ENCODE peak calls at places on chromosomes 3 and 15, in eight cellular contexts. One of them, this sample, is unnamed.

GRCh38 chr15:28984421-28985375 is 98.9 kb downstream of the APBA2 start:
- DNase-seq in foreskin melanocyte: no peak
- DNase-seq in HFFc6: peak
- DNase-seq in hippocampal formation: peak
- DNase-seq in CD8-positive, alpha-beta memory T cell: peak
- DNase-seq in WTC11: no peak
- DNase-seq in GM06990: no peak
- DNase-seq in stimulated activated CD8-positive, alpha-beta memory T cell treated with anti-CD3 and anti-CD28 coated beads, Interleukin-4, amount 100 ng/mL, for 4 hours: peak
- DNase-seq in this sample: peak

GRCh38 chr3:58585005-58585786 is 8.0 kb upstream of the FAM107A start:
- DNase-seq in CD8-positive, alpha-beta memory T cell: no peak
- DNase-seq in foreskin melanocyte: peak
- DNase-seq in hippocampal formation: peak
- DNase-seq in WTC11: peak
- DNase-seq in GM06990: peak
- DNase-seq in HFFc6: peak
- DNase-seq in stimulated activated CD8-positive, alpha-beta memory T cell treated with anti-CD3 and anti-CD28 coated beads, Interleukin-4, amount 100 ng/mL, for 4 hours: no peak
- DNase-seq in this sample: peak

GRCh38 chr3:13152826-13153710 is 79.8 kb upstream of the IQSEC1 start:
- DNase-seq in hippocampal formation: no peak
- DNase-seq in foreskin melanocyte: no peak
- DNase-seq in WTC11: no peak
- DNase-seq in GM06990: no peak
- DNase-seq in CD8-positive, alpha-beta memory T cell: no peak
- DNase-seq in stimulated activated CD8-positive, alpha-beta memory T cell treated with anti-CD3 and anti-CD28 coated beads, Interleukin-4, amount 100 ng/mL, for 4 hours: no peak
- DNase-seq in HFFc6: no peak
- DNase-seq in this sample: no peak

GRCh38 chr3:106839576-106840280 is 537.5 kb upstream of the CCDC54 start:
- DNase-seq in HFFc6: no peak
- DNase-seq in GM06990: no peak
- DNase-seq in hippocampal formation: no peak
- DNase-seq in CD8-positive, alpha-beta memory T cell: no peak
- DNase-seq in stimulated activated CD8-positive, alpha-beta memory T cell treated with anti-CD3 and anti-CD28 coated beads, Interleukin-4, amount 100 ng/mL, for 4 hours: no peak
- DNase-seq in foreskin melanocyte: no peak
- DNase-seq in WTC11: no peak
- DNase-seq in this sample: no peak

GRCh38 chr3:11616551-11616950 is 27.2 kb downstream of the VGLL4 start:
- DNase-seq in HFFc6: no peak
- DNase-seq in CD8-positive, alpha-beta memory T cell: no peak
- DNase-seq in hippocampal formation: no peak
- DNase-seq in foreskin melanocyte: peak
- DNase-seq in stimulated activated CD8-positive, alpha-beta memory T cell treated with anti-CD3 and anti-CD28 coated beads, Interleukin-4, amount 100 ng/mL, for 4 hours: no peak
- DNase-seq in GM06990: no peak
- DNase-seq in WTC11: no peak
- DNase-seq in this sample: no peak

GRCh38 chr3:115436767-115437301 is 186.5 kb upstream of the GAP43 start:
- DNase-seq in hippocampal formation: no peak
- DNase-seq in stimulated activated CD8-positive, alpha-beta memory T cell treated with anti-CD3 and anti-CD28 coated beads, Interleukin-4, amount 100 ng/mL, for 4 hours: no peak
- DNase-seq in foreskin melanocyte: peak
- DNase-seq in GM06990: no peak
- DNase-seq in WTC11: peak
- DNase-seq in HFFc6: peak
- DNase-seq in CD8-positive, alpha-beta memory T cell: no peak
- DNase-seq in this sample: peak

GRCh38 chr3:49711489-49711888 is 8.0 kb downstream of the AMIGO3 start:
- DNase-seq in CD8-positive, alpha-beta memory T cell: no peak
- DNase-seq in WTC11: no peak
- DNase-seq in stimulated activated CD8-positive, alpha-beta memory T cell treated with anti-CD3 and anti-CD28 coated beads, Interleukin-4, amount 100 ng/mL, for 4 hours: no peak
- DNase-seq in hippocampal formation: no peak
- DNase-seq in foreskin melanocyte: no peak
- DNase-seq in HFFc6: no peak
- DNase-seq in GM06990: no peak
- DNase-seq in this sample: no peak

GRCh38 chr15:31476411-31476810 is 149.8 kb downstream of the KLF13 start:
- DNase-seq in foreskin melanocyte: no peak
- DNase-seq in hippocampal formation: no peak
- DNase-seq in stimulated activated CD8-positive, alpha-beta memory T cell treated with anti-CD3 and anti-CD28 coated beads, Interleukin-4, amount 100 ng/mL, for 4 hours: no peak
- DNase-seq in WTC11: no peak
- DNase-seq in HFFc6: no peak
- DNase-seq in GM06990: no peak
- DNase-seq in CD8-positive, alpha-beta memory T cell: no peak
- DNase-seq in this sample: no peak

GRCh38 chr3:157170861-157171260 is 10.9 kb upstream of the CCNL1 start:
- DNase-seq in CD8-positive, alpha-beta memory T cell: no peak
- DNase-seq in foreskin melanocyte: no peak
- DNase-seq in WTC11: no peak
- DNase-seq in hippocampal formation: no peak
- DNase-seq in GM06990: no peak
- DNase-seq in stimulated activated CD8-positive, alpha-beta memory T cell treated with anti-CD3 and anti-CD28 coated beads, Interleukin-4, amount 100 ng/mL, for 4 hours: no peak
- DNase-seq in HFFc6: no peak
- DNase-seq in this sample: no peak

GRCh38 chr15:79978694-79979519 is 7.9 kb upstream of the BCL2A1 start:
- DNase-seq in GM06990: peak
- DNase-seq in HFFc6: peak
- DNase-seq in foreskin melanocyte: peak
- DNase-seq in hippocampal formation: no peak
- DNase-seq in WTC11: no peak
- DNase-seq in CD8-positive, alpha-beta memory T cell: no peak
- DNase-seq in stimulated activated CD8-positive, alpha-beta memory T cell treated with anti-CD3 and anti-CD28 coated beads, Interleukin-4, amount 100 ng/mL, for 4 hours: no peak
- DNase-seq in this sample: peak

GRCh38 chr15:77013786-77014136 is 18.8 kb downstream of the PSTPIP1 start:
- DNase-seq in stimulated activated CD8-positive, alpha-beta memory T cell treated with anti-CD3 and anti-CD28 coated beads, Interleukin-4, amount 100 ng/mL, for 4 hours: peak
- DNase-seq in foreskin melanocyte: no peak
- DNase-seq in GM06990: peak
- DNase-seq in WTC11: no peak
- DNase-seq in hippocampal formation: no peak
- DNase-seq in CD8-positive, alpha-beta memory T cell: peak
- DNase-seq in HFFc6: no peak
- DNase-seq in this sample: no peak

GRCh38 chr3:127461286-127461685 is 129.2 kb downstream of the TPRA1 start:
- DNase-seq in WTC11: no peak
- DNase-seq in hippocampal formation: no peak
- DNase-seq in foreskin melanocyte: no peak
- DNase-seq in stimulated activated CD8-positive, alpha-beta memory T cell treated with anti-CD3 and anti-CD28 coated beads, Interleukin-4, amount 100 ng/mL, for 4 hours: no peak
- DNase-seq in GM06990: no peak
- DNase-seq in HFFc6: no peak
- DNase-seq in CD8-positive, alpha-beta memory T cell: no peak
- DNase-seq in this sample: no peak

GRCh38 chr15:81336568-81336967 is 12.6 kb upstream of the STARD5 start:
- DNase-seq in foreskin melanocyte: no peak
- DNase-seq in GM06990: no peak
- DNase-seq in WTC11: no peak
- DNase-seq in stimulated activated CD8-positive, alpha-beta memory T cell treated with anti-CD3 and anti-CD28 coated beads, Interleukin-4, amount 100 ng/mL, for 4 hours: no peak
- DNase-seq in hippocampal formation: peak
- DNase-seq in HFFc6: peak
- DNase-seq in CD8-positive, alpha-beta memory T cell: peak
- DNase-seq in this sample: peak

GRCh38 chr3:152969557-152970300 is 134.8 kb downstream of the P2RY1 start:
- DNase-seq in HFFc6: peak
- DNase-seq in CD8-positive, alpha-beta memory T cell: no peak
- DNase-seq in GM06990: no peak
- DNase-seq in stimulated activated CD8-positive, alpha-beta memory T cell treated with anti-CD3 and anti-CD28 coated beads, Interleukin-4, amount 100 ng/mL, for 4 hours: no peak
- DNase-seq in hippocampal formation: no peak
- DNase-seq in WTC11: no peak
- DNase-seq in foreskin melanocyte: no peak
- DNase-seq in this sample: no peak

GRCh38 chr3:132854856-132855535 is 132.8 kb upstream of the NPHP3 start:
- DNase-seq in GM06990: no peak
- DNase-seq in CD8-positive, alpha-beta memory T cell: no peak
- DNase-seq in foreskin melanocyte: no peak
- DNase-seq in WTC11: peak
- DNase-seq in hippocampal formation: no peak
- DNase-seq in HFFc6: no peak
- DNase-seq in stimulated activated CD8-positive, alpha-beta memory T cell treated with anti-CD3 and anti-CD28 coated beads, Interleukin-4, amount 100 ng/mL, for 4 hours: no peak
- DNase-seq in this sample: no peak

GRCh38 chr3:102374863-102375637 is 59.8 kb upstream of the ZPLD1 start:
- DNase-seq in HFFc6: no peak
- DNase-seq in CD8-positive, alpha-beta memory T cell: no peak
- DNase-seq in WTC11: no peak
- DNase-seq in hippocampal formation: no peak
- DNase-seq in foreskin melanocyte: no peak
- DNase-seq in stimulated activated CD8-positive, alpha-beta memory T cell treated with anti-CD3 and anti-CD28 coated beads, Interleukin-4, amount 100 ng/mL, for 4 hours: no peak
- DNase-seq in GM06990: no peak
- DNase-seq in this sample: no peak

GRCh38 chr15:36372968-36373367 is 206.5 kb upstream of the CDIN1 start:
- DNase-seq in WTC11: no peak
- DNase-seq in stimulated activated CD8-positive, alpha-beta memory T cell treated with anti-CD3 and anti-CD28 coated beads, Interleukin-4, amount 100 ng/mL, for 4 hours: no peak
- DNase-seq in CD8-positive, alpha-beta memory T cell: no peak
- DNase-seq in GM06990: no peak
- DNase-seq in foreskin melanocyte: no peak
- DNase-seq in hippocampal formation: no peak
- DNase-seq in HFFc6: no peak
- DNase-seq in this sample: no peak

GRCh38 chr3:81643721-81644120 is 117.7 kb downstream of the GBE1 start:
- DNase-seq in WTC11: no peak
- DNase-seq in CD8-positive, alpha-beta memory T cell: no peak
- DNase-seq in stimulated activated CD8-positive, alpha-beta memory T cell treated with anti-CD3 and anti-CD28 coated beads, Interleukin-4, amount 100 ng/mL, for 4 hours: no peak
- DNase-seq in hippocampal formation: no peak
- DNase-seq in HFFc6: peak
- DNase-seq in GM06990: no peak
- DNase-seq in foreskin melanocyte: peak
- DNase-seq in this sample: no peak

GRCh38 chr3:142987080-142987700 is 14.2 kb upstream of the U2SURP start:
- DNase-seq in WTC11: no peak
- DNase-seq in GM06990: peak
- DNase-seq in CD8-positive, alpha-beta memory T cell: peak
- DNase-seq in foreskin melanocyte: peak
- DNase-seq in stimulated activated CD8-positive, alpha-beta memory T cell treated with anti-CD3 and anti-CD28 coated beads, Interleukin-4, amount 100 ng/mL, for 4 hours: no peak
- DNase-seq in hippocampal formation: peak
- DNase-seq in HFFc6: peak
- DNase-seq in this sample: no peak

GRCh38 chr3:176522436-176522835 is 674.8 kb downstream of the TBL1XR1 start:
- DNase-seq in GM06990: no peak
- DNase-seq in hippocampal formation: no peak
- DNase-seq in WTC11: no peak
- DNase-seq in HFFc6: no peak
- DNase-seq in stimulated activated CD8-positive, alpha-beta memory T cell treated with anti-CD3 and anti-CD28 coated beads, Interleukin-4, amount 100 ng/mL, for 4 hours: no peak
- DNase-seq in CD8-positive, alpha-beta memory T cell: no peak
- DNase-seq in foreskin melanocyte: no peak
- DNase-seq in this sample: no peak

GRCh38 chr15:48046813-48047483 is 73.8 kb upstream of the SLC24A5 start:
- DNase-seq in stimulated activated CD8-positive, alpha-beta memory T cell treated with anti-CD3 and anti-CD28 coated beads, Interleukin-4, amount 100 ng/mL, for 4 hours: no peak
- DNase-seq in WTC11: no peak
- DNase-seq in HFFc6: no peak
- DNase-seq in foreskin melanocyte: no peak
- DNase-seq in hippocampal formation: no peak
- DNase-seq in GM06990: no peak
- DNase-seq in CD8-positive, alpha-beta memory T cell: no peak
- DNase-seq in this sample: no peak

GRCh38 chr3:128945878-128946175 is 48.0 kb downstream of the CFAP92 start:
- DNase-seq in HFFc6: no peak
- DNase-seq in foreskin melanocyte: no peak
- DNase-seq in CD8-positive, alpha-beta memory T cell: no peak
- DNase-seq in GM06990: no peak
- DNase-seq in stimulated activated CD8-positive, alpha-beta memory T cell treated with anti-CD3 and anti-CD28 coated beads, Interleukin-4, amount 100 ng/mL, for 4 hours: no peak
- DNase-seq in WTC11: no peak
- DNase-seq in hippocampal formation: no peak
- DNase-seq in this sample: no peak

GRCh38 chr3:42235532-42235931 is 30.5 kb downstream of the CCK start:
- DNase-seq in foreskin melanocyte: no peak
- DNase-seq in stimulated activated CD8-positive, alpha-beta memory T cell treated with anti-CD3 and anti-CD28 coated beads, Interleukin-4, amount 100 ng/mL, for 4 hours: no peak
- DNase-seq in WTC11: no peak
- DNase-seq in GM06990: no peak
- DNase-seq in CD8-positive, alpha-beta memory T cell: no peak
- DNase-seq in HFFc6: no peak
- DNase-seq in hippocampal formation: no peak
- DNase-seq in this sample: no peak

GRCh38 chr15:87940763-87941162 is 315.8 kb downstream of the NTRK3 start:
- DNase-seq in stimulated activated CD8-positive, alpha-beta memory T cell treated with anti-CD3 and anti-CD28 coated beads, Interleukin-4, amount 100 ng/mL, for 4 hours: no peak
- DNase-seq in WTC11: no peak
- DNase-seq in CD8-positive, alpha-beta memory T cell: no peak
- DNase-seq in foreskin melanocyte: no peak
- DNase-seq in HFFc6: no peak
- DNase-seq in hippocampal formation: no peak
- DNase-seq in GM06990: no peak
- DNase-seq in this sample: no peak

GRCh38 chr15:34647569-34648334 is 64.3 kb upstream of the GOLGA8B start:
- DNase-seq in WTC11: no peak
- DNase-seq in GM06990: no peak
- DNase-seq in foreskin melanocyte: no peak
- DNase-seq in hippocampal formation: no peak
- DNase-seq in HFFc6: no peak
- DNase-seq in stimulated activated CD8-positive, alpha-beta memory T cell treated with anti-CD3 and anti-CD28 coated beads, Interleukin-4, amount 100 ng/mL, for 4 hours: no peak
- DNase-seq in CD8-positive, alpha-beta memory T cell: no peak
- DNase-seq in this sample: no peak

GRCh38 chr15:73341886-73342600 is 26.7 kb downstream of the HCN4 start:
- DNase-seq in CD8-positive, alpha-beta memory T cell: no peak
- DNase-seq in HFFc6: no peak
- DNase-seq in WTC11: no peak
- DNase-seq in hippocampal formation: no peak
- DNase-seq in foreskin melanocyte: no peak
- DNase-seq in stimulated activated CD8-positive, alpha-beta memory T cell treated with anti-CD3 and anti-CD28 coated beads, Interleukin-4, amount 100 ng/mL, for 4 hours: no peak
- DNase-seq in GM06990: no peak
- DNase-seq in this sample: no peak

GRCh38 chr3:5022966-5023776 is 43.9 kb downstream of the BHLHE40 start:
- DNase-seq in GM06990: no peak
- DNase-seq in stimulated activated CD8-positive, alpha-beta memory T cell treated with anti-CD3 and anti-CD28 coated beads, Interleukin-4, amount 100 ng/mL, for 4 hours: no peak
- DNase-seq in WTC11: no peak
- DNase-seq in HFFc6: peak
- DNase-seq in CD8-positive, alpha-beta memory T cell: no peak
- DNase-seq in hippocampal formation: no peak
- DNase-seq in foreskin melanocyte: no peak
- DNase-seq in this sample: peak

GRCh38 chr3:187799942-187800637 is 54.8 kb upstream of the BCL6 start:
- DNase-seq in foreskin melanocyte: no peak
- DNase-seq in GM06990: no peak
- DNase-seq in stimulated activated CD8-positive, alpha-beta memory T cell treated with anti-CD3 and anti-CD28 coated beads, Interleukin-4, amount 100 ng/mL, for 4 hours: no peak
- DNase-seq in WTC11: no peak
- DNase-seq in hippocampal formation: no peak
- DNase-seq in HFFc6: no peak
- DNase-seq in CD8-positive, alpha-beta memory T cell: no peak
- DNase-seq in this sample: no peak

GRCh38 chr15:40543631-40544294 is 21.1 kb downstream of the CCDC32 start:
- DNase-seq in hippocampal formation: no peak
- DNase-seq in stimulated activated CD8-positive, alpha-beta memory T cell treated with anti-CD3 and anti-CD28 coated beads, Interleukin-4, amount 100 ng/mL, for 4 hours: no peak
- DNase-seq in GM06990: peak
- DNase-seq in HFFc6: no peak
- DNase-seq in WTC11: no peak
- DNase-seq in foreskin melanocyte: no peak
- DNase-seq in CD8-positive, alpha-beta memory T cell: no peak
- DNase-seq in this sample: no peak

GRCh38 chr3:23017800-23018199 is 185.3 kb upstream of the UBE2E2 start:
- DNase-seq in HFFc6: peak
- DNase-seq in stimulated activated CD8-positive, alpha-beta memory T cell treated with anti-CD3 and anti-CD28 coated beads, Interleukin-4, amount 100 ng/mL, for 4 hours: no peak
- DNase-seq in WTC11: no peak
- DNase-seq in CD8-positive, alpha-beta memory T cell: no peak
- DNase-seq in GM06990: no peak
- DNase-seq in foreskin melanocyte: no peak
- DNase-seq in hippocampal formation: no peak
- DNase-seq in this sample: peak

GRCh38 chr3:112931737-112932521 is 43.0 kb downstream of the CD200R1 start:
- DNase-seq in foreskin melanocyte: no peak
- DNase-seq in CD8-positive, alpha-beta memory T cell: no peak
- DNase-seq in GM06990: no peak
- DNase-seq in HFFc6: no peak
- DNase-seq in stimulated activated CD8-positive, alpha-beta memory T cell treated with anti-CD3 and anti-CD28 coated beads, Interleukin-4, amount 100 ng/mL, for 4 hours: no peak
- DNase-seq in WTC11: no peak
- DNase-seq in hippocampal formation: no peak
- DNase-seq in this sample: no peak

GRCh38 chr15:71411538-71412482 is 296.5 kb downstream of the THSD4 start:
- DNase-seq in hippocampal formation: peak
- DNase-seq in CD8-positive, alpha-beta memory T cell: no peak
- DNase-seq in GM06990: no peak
- DNase-seq in foreskin melanocyte: no peak
- DNase-seq in stimulated activated CD8-positive, alpha-beta memory T cell treated with anti-CD3 and anti-CD28 coated beads, Interleukin-4, amount 100 ng/mL, for 4 hours: no peak
- DNase-seq in HFFc6: no peak
- DNase-seq in WTC11: no peak
- DNase-seq in this sample: no peak

GRCh38 chr15:66633851-66634250 is 68.1 kb upstream of the LCTL start:
- DNase-seq in CD8-positive, alpha-beta memory T cell: no peak
- DNase-seq in stimulated activated CD8-positive, alpha-beta memory T cell treated with anti-CD3 and anti-CD28 coated beads, Interleukin-4, amount 100 ng/mL, for 4 hours: no peak
- DNase-seq in GM06990: no peak
- DNase-seq in WTC11: no peak
- DNase-seq in HFFc6: no peak
- DNase-seq in foreskin melanocyte: no peak
- DNase-seq in hippocampal formation: no peak
- DNase-seq in this sample: no peak

GRCh38 chr3:182121424-182121823 is 409.7 kb downstream of the SOX2 start:
- DNase-seq in hippocampal formation: peak
- DNase-seq in CD8-positive, alpha-beta memory T cell: no peak
- DNase-seq in foreskin melanocyte: no peak
- DNase-seq in HFFc6: no peak
- DNase-seq in GM06990: no peak
- DNase-seq in WTC11: no peak
- DNase-seq in stimulated activated CD8-positive, alpha-beta memory T cell treated with anti-CD3 and anti-CD28 coated beads, Interleukin-4, amount 100 ng/mL, for 4 hours: no peak
- DNase-seq in this sample: no peak